ENCODE peak calls at places on chromosome 14, in four cellular contexts. G is WTC11, I is HepG2, W is GM12878. C is an unnamed sample.

GRCh38 chr14:99357151-99357550 is 85.2 kb upstream of the BCL11B start:
- DNase-seq in I (no peak), G (no peak), W (no peak), C (no peak)

GRCh38 chr14:101470266-101470665 is 91.0 kb upstream of the DIO3 start:
- DNase-seq in I (no peak), G (no peak), W (no peak), C (no peak)

GRCh38 chr14:102547067-102547466 is 37.5 kb upstream of the ANKRD9 start:
- DNase-seq in G (no peak), I (no peak), W (no peak), C (no peak)

GRCh38 chr14:104048758-104049496 is 36.6 kb upstream of the ASPG start:
- DNase-seq in G (no peak), W (no peak), I (no peak), C (no peak)

GRCh38 chr14:88359500-88359899 is 26.0 kb upstream of the SPATA7 start:
- DNase-seq in W (no peak), I (no peak), G (no peak), C (no peak)

GRCh38 chr14:85300119-85300518 is 229.8 kb upstream of the FLRT2 start:
- DNase-seq in I (no peak), G (no peak), W (no peak), C (no peak)

GRCh38 chr14:102187583-102188001 is 47.9 kb downstream of the WDR20 start:
- DNase-seq in I (no peak), W (no peak), G (no peak), C (no peak)

GRCh38 chr14:95531473-95531872 is 3.4 kb upstream of the GLRX5 start:
- DNase-seq in G (no peak), W (no peak), I (no peak), C (no peak)

GRCh38 chr14:61203059-61203753 is 77.9 kb downstream of the TMEM30B start:
- DNase-seq in G (no peak), I (no peak), W (no peak), C (no peak)

GRCh38 chr14:103436533-103436932 is 51.3 kb downstream of the MARK3 start:
- DNase-seq in I (no peak), W (no peak), G (no peak), C (no peak)

GRCh38 chr14:63224196-63224595 is 20.0 kb downstream of the RHOJ start:
- DNase-seq in W (no peak), G (no peak), I (no peak), C (no peak)

GRCh38 chr14:76832503-76832988 is 6.3 kb downstream of the LRRC74A start:
- DNase-seq in G (no peak), I (peak; percentile 83), W (no peak), C (no peak)

GRCh38 chr14:50736932-50737419 is 68.9 kb upstream of the SAV1 start:
- DNase-seq in I (no peak), W (peak; percentile 79), G (no peak), C (no peak)

GRCh38 chr14:98953544-98954346 is 318.3 kb downstream of the BCL11B start:
- DNase-seq in G (no peak), W (no peak), I (no peak), C (no peak)

GRCh38 chr14:34472706-34473279 is 10.8 kb upstream of the SPTSSA start:
- DNase-seq in I (no peak), W (no peak), G (no peak), C (no peak)

GRCh38 chr14:34470319-34470718 is 8.3 kb upstream of the SPTSSA start:
- DNase-seq in I (no peak), W (no peak), G (no peak), C (no peak)

GRCh38 chr14:34479694-34480093 is 17.7 kb upstream of the SPTSSA start:
- DNase-seq in G (no peak), W (no peak), I (no peak), C (no peak)

GRCh38 chr14:34475163-34475562 is 13.1 kb upstream of the SPTSSA start:
- DNase-seq in G (no peak), W (no peak), I (no peak), C (no peak)

GRCh38 chr14:34474187-34474679 is 12.2 kb upstream of the SPTSSA start:
- DNase-seq in I (no peak), W (no peak), G (no peak), C (no peak)
- TF ChIP-seq CBFB in I (no peak), W (no peak), G (no peak), C (no peak)

GRCh38 chr14:91377700-91378652 is 39.6 kb downstream of the CCDC88C start:
- DNase-seq in G (no peak), W (no peak), I (no peak), C (no peak)
- TF ChIP-seq CBFB in G (no peak), W (no peak), I (no peak), C (no peak)

DNA sequence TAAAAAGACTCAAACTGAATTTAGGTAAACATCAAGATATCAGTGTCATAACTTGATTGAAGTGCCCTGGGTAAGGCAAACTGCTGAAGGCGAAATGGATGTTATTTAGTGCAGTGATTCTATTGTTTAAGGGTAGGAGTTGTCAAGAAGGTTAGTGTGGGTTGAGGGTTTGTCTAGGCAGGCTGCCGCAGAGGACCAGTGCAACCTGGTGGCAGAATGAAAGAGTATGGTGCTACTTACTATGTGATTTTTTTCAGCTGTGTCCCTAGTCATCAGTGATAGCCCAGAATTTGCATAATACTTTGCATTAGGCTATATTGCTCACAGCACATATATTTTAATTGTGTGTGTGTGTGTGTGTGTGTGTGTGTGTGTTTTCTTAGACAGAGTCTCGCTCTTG is 1127.0 kb downstream of the GALC start:
- DNase-seq in W (no peak), G (no peak), I (no peak), C (no peak)
- TF ChIP-seq CBFB in W (no peak), G (no peak), I (no peak), C (no peak)

GRCh38 chr14:73718742-73719251 is 4.6 kb upstream of the PNMA1 start:
- DNase-seq in G (peak; percentile 84), W (no peak), I (no peak), C (no peak)
- TF ChIP-seq CBFB in G (no peak), W (no peak), I (no peak), C (no peak)

GRCh38 chr14:42045393-42045792 is 438.7 kb downstream of the LRFN5 start:
- DNase-seq in W (no peak), I (no peak), G (no peak), C (no peak)

GRCh38 chr14:42047421-42048045 is 440.9 kb downstream of the LRFN5 start:
- DNase-seq in W (no peak), I (no peak), G (no peak), C (no peak)
- TF ChIP-seq CBFB in W (no peak), I (no peak), G (no peak), C (no peak)

GRCh38 chr14:68691031-68691864 is 101.6 kb downstream of the ZFP36L1 start:
- DNase-seq in W (no peak), G (peak; percentile 62), I (no peak), C (peak; percentile 37)
- TF ChIP-seq CBFB in W (no peak), G (no peak), I (no peak), C (no peak)

DNA sequence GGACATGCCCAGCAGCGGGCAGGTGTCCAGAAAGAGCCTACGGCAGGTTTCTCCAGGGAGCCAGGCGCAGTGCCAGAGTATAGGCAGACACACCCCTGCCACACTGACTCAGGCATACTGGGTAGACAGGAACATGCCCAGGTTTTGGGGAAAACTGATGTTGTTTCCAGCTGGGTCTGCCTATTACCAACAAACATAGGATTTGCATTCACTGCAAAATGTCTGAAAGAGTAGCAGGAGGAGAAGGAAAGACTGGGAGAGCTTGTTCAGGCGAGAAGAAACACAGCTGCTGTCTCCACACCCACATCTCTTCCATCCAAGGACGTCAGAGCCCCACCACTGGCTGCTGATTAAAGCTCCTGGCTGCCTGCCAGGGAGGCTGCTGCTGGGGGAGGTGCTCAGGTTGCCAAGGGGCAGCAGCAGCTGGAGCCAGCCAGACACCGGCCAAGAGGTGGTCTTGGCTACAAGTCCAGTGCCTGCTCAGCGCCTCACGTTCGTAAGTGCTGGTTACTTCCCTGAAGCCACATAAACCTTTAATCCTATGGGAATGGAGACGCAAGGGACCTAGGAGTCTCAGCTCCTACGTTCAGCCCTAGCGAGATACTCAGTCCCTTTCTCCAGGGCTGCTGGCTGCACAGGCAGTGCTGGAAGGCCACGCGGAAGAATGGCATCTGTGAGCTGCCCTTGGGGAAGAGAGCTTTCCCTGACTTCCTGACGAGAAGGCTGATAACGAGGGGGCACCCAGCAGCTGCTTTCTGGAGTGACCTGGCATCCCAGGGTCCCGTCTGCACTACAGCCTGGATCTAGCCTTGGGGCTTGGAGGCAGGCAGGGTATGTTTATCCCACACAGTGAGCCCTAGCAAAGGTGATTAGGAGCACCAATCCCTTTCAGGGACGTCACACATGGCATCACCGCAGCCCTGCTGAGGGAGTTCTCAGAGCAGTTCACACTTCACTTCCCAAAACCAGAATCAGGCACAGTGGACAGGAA is 58.1 kb downstream of the PLEKHG3 start:
- DNase-seq in W (no peak), I (peak; percentile 35), G (no peak), C (peak; percentile 78)
- TF ChIP-seq CBFB in W (no peak), I (no peak), G (no peak), C (no peak)